ENCODE peak calls at places on chromosomes 11 and 22, in five cellular contexts. One of them, this sample, is unnamed.

GRCh38 chr11:128582496-128583366 is 4.6 kb downstream of the ETS1 start:
- DNase-seq in NCI-H146: no peak
- DNase-seq in activated effector memory CD4-positive, alpha-beta T cell treated with anti-CD3 and anti-CD28 coated beads, Interleukin-2, amount 50 U/mL, for 16 hours: no peak
- DNase-seq in cardiac muscle cell: peak
- DNase-seq in fibroblast of the conjunctiva: peak
- DNase-seq in this sample: no peak

GRCh38 chr22:22396741-22397291 is 111.7 kb downstream of the ZNF280B start:
- DNase-seq in activated effector memory CD4-positive, alpha-beta T cell treated with anti-CD3 and anti-CD28 coated beads, Interleukin-2, amount 50 U/mL, for 16 hours: no peak
- DNase-seq in fibroblast of the conjunctiva: no peak
- DNase-seq in cardiac muscle cell: no peak
- DNase-seq in NCI-H146: no peak
- DNase-seq in this sample: no peak

GRCh38 chr11:22690891-22691290 is 24.5 kb downstream of the GAS2 start:
- DNase-seq in activated effector memory CD4-positive, alpha-beta T cell treated with anti-CD3 and anti-CD28 coated beads, Interleukin-2, amount 50 U/mL, for 16 hours: no peak
- DNase-seq in fibroblast of the conjunctiva: no peak
- DNase-seq in cardiac muscle cell: no peak
- DNase-seq in NCI-H146: no peak
- DNase-seq in this sample: no peak

GRCh38 chr22:41197808-41198585 is 7.1 kb upstream of the L3MBTL2 start:
- DNase-seq in NCI-H146: peak
- DNase-seq in cardiac muscle cell: peak
- DNase-seq in fibroblast of the conjunctiva: no peak
- DNase-seq in activated effector memory CD4-positive, alpha-beta T cell treated with anti-CD3 and anti-CD28 coated beads, Interleukin-2, amount 50 U/mL, for 16 hours: peak
- DNase-seq in this sample: no peak

GRCh38 chr11:36139767-36140166 is 149.5 kb downstream of the COMMD9 start:
- DNase-seq in NCI-H146: peak
- DNase-seq in cardiac muscle cell: no peak
- DNase-seq in fibroblast of the conjunctiva: no peak
- DNase-seq in activated effector memory CD4-positive, alpha-beta T cell treated with anti-CD3 and anti-CD28 coated beads, Interleukin-2, amount 50 U/mL, for 16 hours: no peak
- DNase-seq in this sample: no peak

GRCh38 chr11:23113887-23114216 is 253.6 kb upstream of the CCDC179 start:
- DNase-seq in cardiac muscle cell: no peak
- DNase-seq in activated effector memory CD4-positive, alpha-beta T cell treated with anti-CD3 and anti-CD28 coated beads, Interleukin-2, amount 50 U/mL, for 16 hours: no peak
- DNase-seq in NCI-H146: no peak
- DNase-seq in fibroblast of the conjunctiva: no peak
- DNase-seq in this sample: no peak

GRCh38 chr22:40857309-40857851 is 432 bp downstream of the XPNPEP3 start:
- DNase-seq in activated effector memory CD4-positive, alpha-beta T cell treated with anti-CD3 and anti-CD28 coated beads, Interleukin-2, amount 50 U/mL, for 16 hours: no peak
- DNase-seq in NCI-H146: no peak
- DNase-seq in cardiac muscle cell: no peak
- DNase-seq in fibroblast of the conjunctiva: no peak
- DNase-seq in this sample: no peak

GRCh38 chr11:60257956-60258722 is 15.2 kb upstream of the MS4A4E start:
- DNase-seq in fibroblast of the conjunctiva: no peak
- DNase-seq in NCI-H146: no peak
- DNase-seq in activated effector memory CD4-positive, alpha-beta T cell treated with anti-CD3 and anti-CD28 coated beads, Interleukin-2, amount 50 U/mL, for 16 hours: no peak
- DNase-seq in cardiac muscle cell: no peak
- DNase-seq in this sample: no peak

GRCh38 chr11:72736452-72737069 is 15.6 kb downstream of the ARAP1 start:
- DNase-seq in cardiac muscle cell: no peak
- DNase-seq in fibroblast of the conjunctiva: peak
- DNase-seq in activated effector memory CD4-positive, alpha-beta T cell treated with anti-CD3 and anti-CD28 coated beads, Interleukin-2, amount 50 U/mL, for 16 hours: peak
- DNase-seq in NCI-H146: no peak
- DNase-seq in this sample: peak

GRCh38 chr11:61149624-61150615 is 11.3 kb downstream of the VPS37C start:
- DNase-seq in activated effector memory CD4-positive, alpha-beta T cell treated with anti-CD3 and anti-CD28 coated beads, Interleukin-2, amount 50 U/mL, for 16 hours: no peak
- DNase-seq in NCI-H146: no peak
- DNase-seq in cardiac muscle cell: no peak
- DNase-seq in fibroblast of the conjunctiva: no peak
- DNase-seq in this sample: no peak

GRCh38 chr11:14974723-14975587 is 2.8 kb upstream of the CALCA start:
- DNase-seq in fibroblast of the conjunctiva: no peak
- DNase-seq in cardiac muscle cell: peak
- DNase-seq in activated effector memory CD4-positive, alpha-beta T cell treated with anti-CD3 and anti-CD28 coated beads, Interleukin-2, amount 50 U/mL, for 16 hours: peak
- DNase-seq in NCI-H146: no peak
- DNase-seq in this sample: no peak

GRCh38 chr11:73889019-73889418 is 12.2 kb downstream of the PAAF1 start:
- DNase-seq in fibroblast of the conjunctiva: no peak
- DNase-seq in NCI-H146: no peak
- DNase-seq in activated effector memory CD4-positive, alpha-beta T cell treated with anti-CD3 and anti-CD28 coated beads, Interleukin-2, amount 50 U/mL, for 16 hours: no peak
- DNase-seq in cardiac muscle cell: no peak
- DNase-seq in this sample: no peak

GRCh38 chr11:47616726-47617416 is 22.7 kb upstream of the C1QTNF4 start:
- DNase-seq in NCI-H146: peak
- DNase-seq in activated effector memory CD4-positive, alpha-beta T cell treated with anti-CD3 and anti-CD28 coated beads, Interleukin-2, amount 50 U/mL, for 16 hours: no peak
- DNase-seq in cardiac muscle cell: peak
- DNase-seq in fibroblast of the conjunctiva: peak
- DNase-seq in this sample: no peak

GRCh38 chr11:10455637-10456487 is 798 bp downstream of the AMPD3 start:
- DNase-seq in NCI-H146: peak
- DNase-seq in activated effector memory CD4-positive, alpha-beta T cell treated with anti-CD3 and anti-CD28 coated beads, Interleukin-2, amount 50 U/mL, for 16 hours: peak
- DNase-seq in cardiac muscle cell: peak
- DNase-seq in fibroblast of the conjunctiva: no peak
- DNase-seq in this sample: peak

GRCh38 chr11:103683581-103683980 is 352.9 kb upstream of the DDI1 start:
- DNase-seq in NCI-H146: no peak
- DNase-seq in activated effector memory CD4-positive, alpha-beta T cell treated with anti-CD3 and anti-CD28 coated beads, Interleukin-2, amount 50 U/mL, for 16 hours: no peak
- DNase-seq in fibroblast of the conjunctiva: no peak
- DNase-seq in cardiac muscle cell: no peak
- DNase-seq in this sample: no peak

GRCh38 chr11:11486002-11486401 is 133.0 kb upstream of the CSNK2A3 start:
- DNase-seq in activated effector memory CD4-positive, alpha-beta T cell treated with anti-CD3 and anti-CD28 coated beads, Interleukin-2, amount 50 U/mL, for 16 hours: no peak
- DNase-seq in fibroblast of the conjunctiva: no peak
- DNase-seq in NCI-H146: no peak
- DNase-seq in cardiac muscle cell: no peak
- DNase-seq in this sample: no peak

GRCh38 chr11:57338152-57338551 is at the start of gene P2RX3:
- DNase-seq in NCI-H146: no peak
- DNase-seq in cardiac muscle cell: no peak
- DNase-seq in fibroblast of the conjunctiva: no peak
- DNase-seq in activated effector memory CD4-positive, alpha-beta T cell treated with anti-CD3 and anti-CD28 coated beads, Interleukin-2, amount 50 U/mL, for 16 hours: no peak
- DNase-seq in this sample: no peak

GRCh38 chr11:95545116-95545875 is 244.3 kb downstream of the FAM76B start:
- DNase-seq in fibroblast of the conjunctiva: no peak
- DNase-seq in cardiac muscle cell: no peak
- DNase-seq in NCI-H146: no peak
- DNase-seq in activated effector memory CD4-positive, alpha-beta T cell treated with anti-CD3 and anti-CD28 coated beads, Interleukin-2, amount 50 U/mL, for 16 hours: no peak
- DNase-seq in this sample: no peak

GRCh38 chr22:17896552-17896951 is 122.3 kb upstream of the BID start:
- DNase-seq in cardiac muscle cell: peak
- DNase-seq in activated effector memory CD4-positive, alpha-beta T cell treated with anti-CD3 and anti-CD28 coated beads, Interleukin-2, amount 50 U/mL, for 16 hours: no peak
- DNase-seq in fibroblast of the conjunctiva: no peak
- DNase-seq in NCI-H146: no peak
- DNase-seq in this sample: no peak

GRCh38 chr11:122893131-122893530 is 10.6 kb downstream of the JHY start:
- DNase-seq in cardiac muscle cell: no peak
- DNase-seq in NCI-H146: no peak
- DNase-seq in fibroblast of the conjunctiva: no peak
- DNase-seq in activated effector memory CD4-positive, alpha-beta T cell treated with anti-CD3 and anti-CD28 coated beads, Interleukin-2, amount 50 U/mL, for 16 hours: no peak
- DNase-seq in this sample: no peak

GRCh38 chr11:45930031-45930794 is 7.8 kb downstream of the LARGE2 start:
- DNase-seq in activated effector memory CD4-positive, alpha-beta T cell treated with anti-CD3 and anti-CD28 coated beads, Interleukin-2, amount 50 U/mL, for 16 hours: peak
- DNase-seq in cardiac muscle cell: no peak
- DNase-seq in NCI-H146: peak
- DNase-seq in fibroblast of the conjunctiva: no peak
- DNase-seq in this sample: peak